ENCODE peak calls at places on chromosome 7, in six cellular contexts. Q, V, N, R, E and L are unnamed samples.

GRCh38 chr7:1204460-1204859 is 28.2 kb upstream of the UNCX start:
- DNase-seq in R (no peak), V (no peak), N (peak), E (no peak), Q (no peak), L (no peak)

GRCh38 chr7:140326116-140326928 is 72.0 kb downstream of the SLC37A3 start:
- DNase-seq in V (no peak), E (peak), N (peak), Q (peak), R (no peak), L (peak)

GRCh38 chr7:6015917-6016652 is 7.0 kb downstream of the AIMP2 start:
- DNase-seq in V (no peak), R (peak), N (peak), E (peak), Q (peak), L (peak)

GRCh38 chr7:127514499-127514898 is 70.9 kb downstream of the GCC1 start:
- DNase-seq in E (no peak), V (peak), N (peak), R (no peak), Q (no peak), L (peak)

GRCh38 chr7:82859106-82859850 is 303.4 kb downstream of the PCLO start:
- DNase-seq in R (no peak), E (no peak), Q (no peak), V (no peak), N (peak), L (no peak)

GRCh38 chr7:148772297-148773089 is 73.8 kb downstream of the CUL1 start:
- DNase-seq in R (no peak), V (peak), E (no peak), Q (no peak), N (peak), L (peak)

GRCh38 chr7:100532165-100533022 is 6.6 kb upstream of the AGFG2 start:
- DNase-seq in E (no peak), R (no peak), Q (no peak), V (no peak), N (no peak), L (no peak)

GRCh38 chr7:2632717-2633537 is 1.1 kb downstream of the TTYH3 start:
- DNase-seq in R (peak), V (peak), N (peak), E (peak), Q (peak), L (peak)

GRCh38 chr7:151167197-151167911 is at the start of gene GBX1:
- DNase-seq in N (peak), V (no peak), Q (no peak), R (peak), E (no peak), L (no peak)

GRCh38 chr7:83648464-83649241 is at the start of gene SEMA3E:
- DNase-seq in V (peak), E (no peak), N (peak), R (no peak), Q (no peak), L (no peak)

GRCh38 chr7:90483236-90483635 is 13.8 kb downstream of the PTTG1IP2 start:
- DNase-seq in V (no peak), Q (no peak), E (no peak), N (no peak), R (no peak), L (no peak)

GRCh38 chr7:78752554-78752953 is 700.9 kb downstream of the MAGI2 start:
- DNase-seq in N (no peak), E (no peak), R (no peak), Q (no peak), V (no peak), L (no peak)

GRCh38 chr7:38232475-38233366 is 40.7 kb downstream of the TARP start:
- DNase-seq in Q (no peak), R (peak), N (peak), V (no peak), E (no peak), L (no peak)

GRCh38 chr7:71752171-71752935 is 620.4 kb downstream of the GALNT17 start:
- DNase-seq in N (no peak), V (no peak), R (peak), E (peak), Q (peak), L (peak)

GRCh38 chr7:41910916-41911315 is 208.0 kb upstream of the INHBA start:
- DNase-seq in R (no peak), E (no peak), N (peak), V (no peak), Q (no peak), L (no peak)

GRCh38 chr7:151178831-151179230 is 8.2 kb downstream of the ASB10 start:
- DNase-seq in E (no peak), V (no peak), R (no peak), N (no peak), Q (no peak), L (no peak)

GRCh38 chr7:150451097-150451793 is 815 bp downstream of the GIMAP8 start:
- DNase-seq in Q (peak), E (peak), R (no peak), N (no peak), V (no peak), L (no peak)

GRCh38 chr7:1555046-1555812 is 776 bp downstream of the TMEM184A start:
- DNase-seq in Q (no peak), V (no peak), E (peak), N (peak), R (no peak), L (peak)

GRCh38 chr7:143434660-143435059 is 8.6 kb upstream of the TAS2R60 start:
- DNase-seq in N (peak), R (no peak), E (peak), V (no peak), Q (peak), L (peak)

GRCh38 chr7:151078233-151079040 is 2.2 kb downstream of the FASTK start:
- DNase-seq in Q (peak), R (peak), N (no peak), E (no peak), V (no peak), L (no peak)

GRCh38 chr7:148657929-148658328 is 40.8 kb upstream of the CUL1 start:
- DNase-seq in R (no peak), Q (no peak), E (no peak), V (no peak), N (no peak), L (no peak)

GRCh38 chr7:129864042-129864441 is 88.7 kb downstream of the UBE2H start:
- DNase-seq in Q (no peak), N (peak), E (no peak), V (no peak), R (no peak), L (no peak)

GRCh38 chr7:85234746-85235145 is 47.9 kb upstream of the SEMA3D start:
- DNase-seq in R (no peak), V (no peak), N (peak), E (no peak), Q (no peak), L (no peak)

GRCh38 chr7:80858141-80858903 is 60.5 kb downstream of the SEMA3C start:
- DNase-seq in E (no peak), V (no peak), N (peak), R (no peak), Q (no peak), L (no peak)

GRCh38 chr7:80856769-80857168 is 62.1 kb downstream of the SEMA3C start:
- DNase-seq in E (no peak), V (no peak), N (no peak), R (no peak), Q (no peak), L (no peak)

GRCh38 chr7:80859272-80859970 is 59.4 kb downstream of the SEMA3C start:
- DNase-seq in R (no peak), N (peak), E (no peak), V (no peak), Q (peak), L (peak)
- H3K27ac ChIP-seq in R (no peak), N (peak), E (peak), V (no peak), Q (peak), L (peak)

DNA sequence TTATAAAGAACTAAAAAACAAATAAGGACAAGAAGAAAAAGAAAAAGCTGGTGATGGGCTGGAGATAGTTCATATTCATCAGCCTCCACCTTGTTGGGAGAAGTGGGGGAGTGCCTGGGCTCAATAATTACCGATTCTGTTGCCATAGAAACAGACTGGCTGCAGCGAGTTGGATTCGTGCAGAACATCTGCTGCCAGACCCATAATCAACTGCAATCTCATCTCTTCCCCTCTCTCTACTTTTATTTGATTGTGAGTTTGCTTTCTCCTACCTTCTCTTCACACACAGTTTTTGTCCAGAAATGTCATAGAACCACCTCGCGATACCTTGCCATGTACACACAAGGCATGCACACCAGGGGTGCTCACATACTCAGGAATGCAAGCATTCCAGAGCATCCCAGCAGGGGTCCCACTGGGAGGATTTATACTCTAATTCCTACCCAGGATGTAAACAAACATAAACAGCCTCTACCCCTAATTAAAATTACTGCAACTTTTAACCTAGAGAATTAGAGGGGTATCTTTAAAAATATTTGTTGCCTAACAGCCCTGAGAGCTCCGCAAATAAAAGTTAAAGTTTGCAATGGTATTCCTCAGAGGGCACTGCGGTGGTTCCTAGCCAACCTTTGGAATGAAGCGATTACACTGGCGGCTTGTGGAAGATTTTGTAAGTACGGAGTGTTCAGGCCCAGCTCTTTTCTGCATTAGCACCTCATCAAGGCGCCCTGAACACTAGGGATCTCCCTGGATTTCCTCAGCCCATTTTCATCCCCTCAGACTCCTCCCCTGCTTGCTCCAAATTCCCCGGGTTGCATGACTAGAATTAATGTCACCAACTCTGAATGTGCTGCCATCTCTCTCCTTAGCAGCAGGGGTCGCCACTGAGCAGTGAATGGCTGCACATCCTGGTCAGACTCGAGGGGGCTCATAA is 262.4 kb upstream of the AOAH start:
- DNase-seq in R (peak), Q (peak), N (peak), V (peak), E (peak), L (peak)
- TF ChIP-seq CTCF in R (peak), Q (peak), N (peak), V (peak), E (peak), L (peak)

GRCh38 chr7:44986218-44987053 is 7.6 kb upstream of the MYO1G start:
- DNase-seq in R (peak), N (peak), E (peak), Q (peak), V (peak), L (peak)

GRCh38 chr7:44989132-44989531 is 10.3 kb upstream of the MYO1G start:
- DNase-seq in E (no peak), R (no peak), V (no peak), N (no peak), Q (no peak), L (no peak)

GRCh38 chr7:44988718-44989117 is 9.9 kb upstream of the MYO1G start:
- DNase-seq in N (no peak), V (no peak), R (no peak), E (no peak), Q (no peak), L (no peak)

GRCh38 chr7:44987996-44988395 is 9.2 kb upstream of the MYO1G start:
- DNase-seq in N (no peak), V (no peak), Q (no peak), E (no peak), R (no peak), L (no peak)

GRCh38 chr7:44990520-44991023 is 9.4 kb upstream of the CCM2 start:
- DNase-seq in E (no peak), R (no peak), V (no peak), Q (no peak), N (peak), L (no peak)
- H3K27ac ChIP-seq in E (peak), R (peak), V (no peak), Q (peak), N (peak), L (peak)

GRCh38 chr7:142089035-142089434 is 22.5 kb upstream of the MGAM2 start:
- DNase-seq in E (no peak), V (no peak), Q (no peak), R (no peak), N (no peak), L (no peak)
- TF ChIP-seq CTCF in E (no peak), V (no peak), Q (no peak), R (no peak), N (no peak), L (no peak)

DNA sequence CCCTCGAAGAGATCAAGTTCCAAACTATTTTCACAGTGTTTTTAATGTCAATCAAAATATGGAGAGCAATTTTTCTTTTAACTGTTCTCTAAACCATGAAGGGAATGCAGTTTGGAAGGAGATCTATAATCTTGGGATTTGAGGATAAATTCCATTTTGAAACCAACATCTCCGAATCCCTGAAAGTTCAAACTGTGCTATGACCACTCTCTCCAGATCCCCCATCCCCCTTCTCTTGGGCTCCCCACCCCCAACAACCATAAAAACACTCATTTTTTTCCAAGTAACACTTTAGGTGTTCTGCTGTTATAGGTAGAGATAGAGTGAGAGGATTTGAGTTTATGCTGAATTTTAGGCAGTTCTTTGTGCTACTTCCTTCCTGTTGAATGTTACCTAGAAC is 1.7 kb downstream of the CALD1 start:
- DNase-seq in R (no peak), E (no peak), N (no peak), V (no peak), Q (no peak), L (no peak)
- H3K27ac ChIP-seq in R (peak), E (peak), N (peak), V (no peak), Q (peak), L (no peak)

GRCh38 chr7:133520248-133520647 is 267.4 kb downstream of the EXOC4 start:
- DNase-seq in E (no peak), V (no peak), Q (no peak), R (no peak), N (no peak), L (no peak)

GRCh38 chr7:133514551-133514950 is 261.7 kb downstream of the EXOC4 start:
- DNase-seq in E (no peak), Q (no peak), R (no peak), N (peak), V (no peak), L (no peak)

GRCh38 chr7:133518718-133519117 is 265.8 kb downstream of the EXOC4 start:
- DNase-seq in V (no peak), Q (no peak), E (no peak), N (no peak), R (no peak), L (no peak)

GRCh38 chr7:133513608-133514007 is 260.7 kb downstream of the EXOC4 start:
- DNase-seq in Q (no peak), V (no peak), E (no peak), R (no peak), N (peak), L (no peak)

DNA sequence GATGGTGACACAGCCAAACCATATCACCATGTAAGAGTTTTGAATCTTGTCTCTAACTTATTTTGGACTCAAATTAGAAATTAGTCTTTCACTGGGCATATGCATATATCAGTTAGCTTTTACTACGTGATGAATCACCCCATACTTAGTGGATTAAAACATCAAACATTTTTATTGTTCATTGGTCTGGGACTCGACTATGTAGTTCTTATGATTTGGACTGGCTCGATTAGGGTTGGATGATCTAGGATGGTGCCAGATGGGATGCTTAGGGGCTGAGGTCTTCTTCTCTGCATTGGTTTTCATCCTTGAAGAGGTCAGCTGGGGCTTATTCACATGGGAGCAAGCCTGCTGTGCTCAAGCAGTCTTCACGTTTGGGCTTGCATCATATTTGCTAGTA is 264.9 kb downstream of the EXOC4 start:
- DNase-seq in Q (no peak), N (peak), V (no peak), E (no peak), R (no peak), L (no peak)
- TF ChIP-seq CTCF in Q (no peak), N (no peak), V (no peak), E (no peak), R (no peak), L (no peak)

GRCh38 chr7:22152690-22153089 is 204.3 kb downstream of the RAPGEF5 start:
- DNase-seq in Q (no peak), E (no peak), V (no peak), R (no peak), N (no peak), L (no peak)

GRCh38 chr7:22153427-22154106 is 203.4 kb downstream of the RAPGEF5 start:
- DNase-seq in R (no peak), V (no peak), E (no peak), Q (no peak), N (no peak), L (no peak)

GRCh38 chr7:22156205-22156604 is 200.7 kb downstream of the RAPGEF5 start:
- DNase-seq in E (no peak), V (peak), N (peak), R (no peak), Q (no peak), L (peak)

GRCh38 chr7:22157552-22157951 is 199.4 kb downstream of the RAPGEF5 start:
- DNase-seq in R (no peak), E (no peak), V (no peak), N (no peak), Q (no peak), L (no peak)

DNA sequence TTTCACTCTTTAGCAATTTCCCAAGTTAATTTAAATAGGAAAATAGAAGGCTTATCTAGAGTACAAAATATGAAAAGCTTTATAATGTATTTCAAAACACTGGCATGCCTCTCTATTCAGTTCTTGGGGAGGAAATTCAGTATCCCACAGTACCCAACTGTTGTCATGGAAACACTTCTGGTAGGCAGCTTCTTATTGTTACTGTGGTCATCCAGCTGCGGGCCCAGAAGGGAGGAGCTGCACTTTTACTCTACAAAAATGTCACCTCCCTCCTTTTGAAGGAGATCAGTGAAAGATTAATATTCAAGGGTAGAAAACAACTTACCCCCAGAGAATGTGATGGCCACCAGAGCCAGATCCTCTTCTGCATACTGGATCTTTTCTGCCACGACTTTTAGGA is 202.8 kb downstream of the RAPGEF5 start:
- DNase-seq in R (no peak), V (no peak), Q (no peak), E (no peak), N (no peak), L (no peak)
- H3K27ac ChIP-seq in R (no peak), V (no peak), Q (peak), E (no peak), N (no peak), L (no peak)